ENCODE peak calls at places on chromosomes 6 and 20, in ten cellular contexts. P is CD8-positive, alpha-beta memory T cell; U is pons; T is retina; F is activated CD4-positive, alpha-beta T cell treated with anti-CD3 and anti-CD28 coated beads, Interleukin-2, amount 50 U/mL, for 1 hour; X is gastrocnemius medialis; B is fibroblast of pulmonary artery; O is posterior cingulate gyrus; V is NCI-H1694 treated with DMSO at 0.1 percent for 48 hours; S is stimulated activated CD4-positive, alpha-beta T cell treated with anti-CD3 and anti-CD28 coated beads, TNF-alpha, amount 100 ng/mL, for 4 hours. A is an unnamed sample.

GRCh38 chr20:62898093-62898964 is 28.0 kb downstream of the DIDO1 start:
- DNase-seq in U (no peak), X (no peak), V (no peak), F (no peak), T (no peak), B (no peak), P (no peak), O (no peak), S (no peak), A (no peak)

GRCh38 chr6:81996414-81996813 is 243.9 kb upstream of the TENT5A start:
- DNase-seq in F (no peak), T (no peak), V (no peak), S (no peak), P (no peak), O (no peak), X (no peak), U (no peak), B (peak; percentile 66), A (no peak)

GRCh38 chr6:145327497-145328055 is 407.7 kb downstream of the EPM2A start:
- DNase-seq in S (no peak), O (no peak), X (no peak), B (no peak), P (no peak), U (no peak), V (no peak), F (no peak), T (no peak), A (no peak)

GRCh38 chr6:116217069-116217468 is 36.8 kb downstream of the TSPYL4 start:
- DNase-seq in F (no peak), T (peak; percentile 55), V (peak; percentile 49), O (no peak), X (no peak), S (no peak), B (peak; percentile 72), P (no peak), U (peak; percentile 67), A (no peak)

GRCh38 chr20:45495438-45495985 is 19.9 kb downstream of the SPINT3 start:
- DNase-seq in V (no peak), S (no peak), T (no peak), P (no peak), O (no peak), F (no peak), U (no peak), X (no peak), B (no peak), A (no peak)

GRCh38 chr6:170135821-170136471 is 154.9 kb downstream of the DLL1 start:
- DNase-seq in T (no peak), X (no peak), U (no peak), V (no peak), F (no peak), B (no peak), O (no peak), S (no peak), P (no peak), A (no peak)

GRCh38 chr6:109984410-109984809 is 6.3 kb downstream of the GPR6 start:
- DNase-seq in P (no peak), U (no peak), T (no peak), F (no peak), B (no peak), V (no peak), X (no peak), O (no peak), S (no peak), A (no peak)

GRCh38 chr6:41155132-41155805 is 1.1 kb upstream of the TREML1 start:
- DNase-seq in S (no peak), P (no peak), B (no peak), X (no peak), T (no peak), V (no peak), F (no peak), U (no peak), O (no peak), A (no peak)

GRCh38 chr6:95243091-95243490 is 334.2 kb upstream of the MANEA start:
- DNase-seq in B (no peak), U (no peak), V (no peak), O (no peak), X (no peak), S (no peak), P (no peak), F (no peak), T (no peak), A (no peak)

GRCh38 chr6:33966536-33966935 is 162.7 kb upstream of the MLN start:
- DNase-seq in O (no peak), V (no peak), U (no peak), X (no peak), T (no peak), P (no peak), S (no peak), F (no peak), B (no peak), A (no peak)

A was measured in activated T-helper 9 cell treated with anti-CD3 and anti-CD28 coated beads, Interleukin-2, amount 50 U/mL, for 16 hours.